ENCODE peak calls at places on chromosomes 7 and 10, in nine cellular contexts. B is mesothelial cell of epicardium; X is NCI-H2081; Q is GM03348; A is osteocyte; T is choroid plexus epithelial cell; F is GM10248; N is OCI-LY7; D is stimulated activated CD4-positive, alpha-beta T cell treated with anti-CD3 and anti-CD28 coated beads, Interleukin-2, amount 100 ng/mL, for 4 hours. J is an unnamed sample.

GRCh38 chr7:128875523-128875948 is 12.9 kb downstream of the ATP6V1F start:
- DNase-seq in X (no peak), D (no peak), A (no peak), N (no peak), B (no peak), F (no peak), Q (no peak), T (no peak), J (no peak)

GRCh38 chr10:7788640-7789335 is 811 bp downstream of the ATP5F1C start:
- DNase-seq in T (peak; percentile 56), F (no peak), B (no peak), D (no peak), A (no peak), Q (peak; percentile 12), N (peak; percentile 41), X (no peak), J (no peak)

GRCh38 chr7:148687555-148687954 is 11.1 kb upstream of the CUL1 start:
- DNase-seq in Q (no peak), A (no peak), X (no peak), F (no peak), B (no peak), D (no peak), N (no peak), T (peak; percentile 43), J (no peak)

GRCh38 chr7:3537210-3537875 is 236.3 kb downstream of the SDK1 start:
- DNase-seq in X (no peak), T (peak; percentile 53), F (no peak), A (no peak), Q (no peak), N (no peak), D (no peak), B (no peak), J (no peak)

GRCh38 chr10:110667620-110668343 is 23.6 kb downstream of the RBM20 start:
- DNase-seq in T (no peak), F (no peak), Q (no peak), A (no peak), B (no peak), D (no peak), X (no peak), N (no peak), J (no peak)

GRCh38 chr10:30701471-30702173 is 72.1 kb upstream of the LYZL2 start:
- DNase-seq in Q (peak; percentile 15), B (no peak), D (peak; percentile 52), A (peak; percentile 75), N (peak; percentile 87), X (no peak), F (peak; percentile 48), T (peak; percentile 85), J (no peak)

GRCh38 chr10:82581940-82582339 is 706.9 kb downstream of the NRG3 start:
- DNase-seq in A (no peak), T (no peak), F (no peak), B (no peak), N (no peak), Q (no peak), X (no peak), D (no peak), J (no peak)

GRCh38 chr7:139743967-139744767 is 33.6 kb downstream of the HIPK2 start:
- DNase-seq in B (no peak), N (no peak), A (no peak), F (no peak), D (no peak), T (no peak), X (no peak), Q (no peak), J (no peak)

GRCh38 chr10:72002354-72003295 is 38.4 kb downstream of the CHST3 start:
- DNase-seq in Q (no peak), X (no peak), D (no peak), F (no peak), N (no peak), T (no peak), B (no peak), A (no peak), J (no peak)

GRCh38 chr10:5601826-5602225 is 64.6 kb downstream of the ASB13 start:
- DNase-seq in X (no peak), D (no peak), B (no peak), N (no peak), T (no peak), A (no peak), Q (no peak), F (no peak), J (no peak)

GRCh38 chr10:75606203-75606779 is 174.9 kb downstream of the LRMDA start:
- DNase-seq in N (no peak), T (no peak), X (no peak), Q (no peak), B (no peak), F (peak; percentile 31), D (no peak), A (no peak), J (no peak)